ENCODE peak calls at places on chromosomes 2 and 18, in eight cellular contexts. One of them, this sample, is unnamed.

GRCh38 chr2:111632661-111633060 is 251.3 kb downstream of the ANAPC1 start:
- DNase-seq in SK-N-SH: no peak
- DNase-seq in left lung: no peak
- DNase-seq in psoas muscle: no peak
- DNase-seq in RWPE1: no peak
- DNase-seq in endodermal cell: no peak
- DNase-seq in cardiac fibroblast: peak; percentile 33
- DNase-seq in IMR-90: peak; percentile 71
- DNase-seq in this sample: no peak

GRCh38 chr2:163132850-163133249 is 294.3 kb upstream of the KCNH7 start:
- DNase-seq in SK-N-SH: peak; percentile 2
- DNase-seq in RWPE1: peak; percentile 5
- DNase-seq in cardiac fibroblast: peak; percentile 19
- DNase-seq in IMR-90: peak; percentile 2
- DNase-seq in endodermal cell: no peak
- DNase-seq in psoas muscle: no peak
- DNase-seq in left lung: no peak
- DNase-seq in this sample: peak; percentile 14

GRCh38 chr2:217695033-217695520 is 307.7 kb downstream of the TNS1 start:
- DNase-seq in left lung: no peak
- DNase-seq in IMR-90: peak; percentile 97
- DNase-seq in RWPE1: peak; percentile 54
- DNase-seq in psoas muscle: no peak
- DNase-seq in SK-N-SH: no peak
- DNase-seq in endodermal cell: peak; percentile 0
- DNase-seq in cardiac fibroblast: peak; percentile 83
- DNase-seq in this sample: peak; percentile 95

GRCh38 chr2:219252900-219253752 is at the start of gene TUBA4B:
- DNase-seq in cardiac fibroblast: peak; percentile 41
- DNase-seq in IMR-90: peak; percentile 50
- DNase-seq in endodermal cell: peak; percentile 88
- DNase-seq in SK-N-SH: peak; percentile 51
- DNase-seq in RWPE1: peak; percentile 72
- DNase-seq in psoas muscle: peak; percentile 93
- DNase-seq in left lung: peak; percentile 52
- DNase-seq in this sample: no peak

GRCh38 chr2:177207101-177207500 is 5.5 kb upstream of the HNRNPA3 start:
- DNase-seq in endodermal cell: no peak
- DNase-seq in cardiac fibroblast: no peak
- DNase-seq in left lung: no peak
- DNase-seq in IMR-90: no peak
- DNase-seq in psoas muscle: no peak
- DNase-seq in SK-N-SH: no peak
- DNase-seq in RWPE1: no peak
- DNase-seq in this sample: no peak

GRCh38 chr18:58213931-58214431 is 170.0 kb downstream of the NEDD4L start:
- DNase-seq in endodermal cell: no peak
- DNase-seq in SK-N-SH: no peak
- DNase-seq in cardiac fibroblast: no peak
- DNase-seq in psoas muscle: no peak
- DNase-seq in IMR-90: peak; percentile 69
- DNase-seq in left lung: no peak
- DNase-seq in RWPE1: no peak
- DNase-seq in this sample: peak; percentile 74

GRCh38 chr18:48544116-48544515 is 5.3 kb downstream of the CTIF start:
- DNase-seq in psoas muscle: no peak
- DNase-seq in cardiac fibroblast: no peak
- DNase-seq in RWPE1: no peak
- DNase-seq in IMR-90: peak; percentile 48
- DNase-seq in endodermal cell: no peak
- DNase-seq in SK-N-SH: no peak
- DNase-seq in left lung: no peak
- DNase-seq in this sample: no peak

GRCh38 chr18:715626-716025 is 3.2 kb upstream of the ENOSF1 start:
- DNase-seq in psoas muscle: no peak
- DNase-seq in endodermal cell: no peak
- DNase-seq in left lung: no peak
- DNase-seq in IMR-90: peak; percentile 82
- DNase-seq in SK-N-SH: no peak
- DNase-seq in RWPE1: peak; percentile 14
- DNase-seq in cardiac fibroblast: peak; percentile 56
- DNase-seq in this sample: peak; percentile 89

GRCh38 chr18:12741351-12741750 is 38.5 kb downstream of the PSMG2 start:
- DNase-seq in endodermal cell: no peak
- DNase-seq in SK-N-SH: peak; percentile 46
- DNase-seq in IMR-90: peak; percentile 49
- DNase-seq in RWPE1: peak; percentile 88
- DNase-seq in left lung: no peak
- DNase-seq in cardiac fibroblast: peak; percentile 33
- DNase-seq in psoas muscle: no peak
- DNase-seq in this sample: peak; percentile 91

GRCh38 chr18:12907258-12907925 is 23.4 kb upstream of the PTPN2 start:
- DNase-seq in RWPE1: no peak
- DNase-seq in cardiac fibroblast: peak; percentile 61
- DNase-seq in psoas muscle: no peak
- DNase-seq in endodermal cell: no peak
- DNase-seq in IMR-90: peak; percentile 72
- DNase-seq in SK-N-SH: no peak
- DNase-seq in left lung: no peak
- DNase-seq in this sample: peak; percentile 12

GRCh38 chr2:201228271-201228911 is 31.9 kb upstream of the CASP8 start:
- DNase-seq in RWPE1: no peak
- DNase-seq in cardiac fibroblast: peak; percentile 23
- DNase-seq in psoas muscle: no peak
- DNase-seq in endodermal cell: peak; percentile 12
- DNase-seq in IMR-90: no peak
- DNase-seq in left lung: no peak
- DNase-seq in SK-N-SH: no peak
- DNase-seq in this sample: peak; percentile 27

GRCh38 chr18:37180086-37180485 is 351.2 kb downstream of the KIAA1328 start:
- DNase-seq in cardiac fibroblast: no peak
- DNase-seq in SK-N-SH: no peak
- DNase-seq in IMR-90: no peak
- DNase-seq in psoas muscle: no peak
- DNase-seq in left lung: no peak
- DNase-seq in RWPE1: no peak
- DNase-seq in endodermal cell: no peak
- DNase-seq in this sample: no peak

GRCh38 chr2:200305797-200306718 is at the start of gene SPATS2L:
- DNase-seq in psoas muscle: peak; percentile 88
- DNase-seq in IMR-90: peak; percentile 86
- DNase-seq in SK-N-SH: peak; percentile 70
- DNase-seq in cardiac fibroblast: peak; percentile 89
- DNase-seq in left lung: peak; percentile 85
- DNase-seq in RWPE1: peak; percentile 46
- DNase-seq in endodermal cell: peak; percentile 87
- DNase-seq in this sample: peak; percentile 71

GRCh38 chr2:236045264-236046235 is 122.6 kb downstream of the GBX2 start:
- DNase-seq in IMR-90: no peak
- DNase-seq in RWPE1: peak; percentile 53
- DNase-seq in SK-N-SH: no peak
- DNase-seq in left lung: no peak
- DNase-seq in psoas muscle: no peak
- DNase-seq in endodermal cell: no peak
- DNase-seq in cardiac fibroblast: no peak
- DNase-seq in this sample: no peak

GRCh38 chr2:173654896-173655265 is 300.2 kb downstream of the CDCA7 start:
- DNase-seq in SK-N-SH: no peak
- DNase-seq in psoas muscle: no peak
- DNase-seq in endodermal cell: no peak
- DNase-seq in RWPE1: no peak
- DNase-seq in left lung: no peak
- DNase-seq in IMR-90: no peak
- DNase-seq in cardiac fibroblast: no peak
- DNase-seq in this sample: no peak

GRCh38 chr2:129319422-129319717 is 660.1 kb upstream of the RAB6C start:
- DNase-seq in cardiac fibroblast: no peak
- DNase-seq in psoas muscle: no peak
- DNase-seq in SK-N-SH: no peak
- DNase-seq in RWPE1: no peak
- DNase-seq in IMR-90: no peak
- DNase-seq in left lung: no peak
- DNase-seq in endodermal cell: no peak
- DNase-seq in this sample: no peak

GRCh38 chr2:17000083-17000482 is 334.4 kb upstream of the CYRIA start:
- DNase-seq in IMR-90: no peak
- DNase-seq in psoas muscle: no peak
- DNase-seq in endodermal cell: no peak
- DNase-seq in SK-N-SH: peak; percentile 47
- DNase-seq in RWPE1: no peak
- DNase-seq in left lung: no peak
- DNase-seq in cardiac fibroblast: no peak
- DNase-seq in this sample: no peak

GRCh38 chr18:43001821-43002220 is 113.7 kb downstream of the RIT2 start:
- DNase-seq in cardiac fibroblast: no peak
- DNase-seq in psoas muscle: no peak
- DNase-seq in left lung: no peak
- DNase-seq in endodermal cell: no peak
- DNase-seq in RWPE1: no peak
- DNase-seq in IMR-90: peak; percentile 0
- DNase-seq in SK-N-SH: no peak
- DNase-seq in this sample: no peak

GRCh38 chr18:68944826-68945225 is 146.9 kb downstream of the CCDC102B start:
- DNase-seq in RWPE1: no peak
- DNase-seq in psoas muscle: no peak
- DNase-seq in cardiac fibroblast: no peak
- DNase-seq in IMR-90: no peak
- DNase-seq in left lung: no peak
- DNase-seq in SK-N-SH: no peak
- DNase-seq in endodermal cell: no peak
- DNase-seq in this sample: no peak

GRCh38 chr2:202121532-202122166 is 48.6 kb downstream of the KIAA2012 start:
- DNase-seq in left lung: peak; percentile 48
- DNase-seq in RWPE1: no peak
- DNase-seq in psoas muscle: no peak
- DNase-seq in SK-N-SH: no peak
- DNase-seq in IMR-90: no peak
- DNase-seq in endodermal cell: no peak
- DNase-seq in cardiac fibroblast: no peak
- DNase-seq in this sample: no peak

GRCh38 chr2:238100821-238101771 is 956 bp downstream of the ESPNL start:
- DNase-seq in RWPE1: no peak
- DNase-seq in left lung: no peak
- DNase-seq in psoas muscle: peak; percentile 49
- DNase-seq in SK-N-SH: peak; percentile 36
- DNase-seq in endodermal cell: peak; percentile 52
- DNase-seq in cardiac fibroblast: no peak
- DNase-seq in IMR-90: no peak
- DNase-seq in this sample: no peak

GRCh38 chr2:74025971-74026612 is 41.4 kb downstream of the TET3 start:
- DNase-seq in RWPE1: no peak
- DNase-seq in left lung: no peak
- DNase-seq in IMR-90: peak; percentile 45
- DNase-seq in cardiac fibroblast: no peak
- DNase-seq in endodermal cell: peak; percentile 85
- DNase-seq in SK-N-SH: no peak
- DNase-seq in psoas muscle: no peak
- DNase-seq in this sample: peak; percentile 28

GRCh38 chr18:43482600-43482999 is 205.3 kb upstream of the SYT4 start:
- DNase-seq in cardiac fibroblast: no peak
- DNase-seq in SK-N-SH: no peak
- DNase-seq in RWPE1: no peak
- DNase-seq in endodermal cell: no peak
- DNase-seq in left lung: no peak
- DNase-seq in IMR-90: no peak
- DNase-seq in psoas muscle: no peak
- DNase-seq in this sample: no peak

GRCh38 chr18:54775686-54776085 is 52.6 kb upstream of the RAB27B start:
- DNase-seq in SK-N-SH: peak; percentile 15
- DNase-seq in left lung: no peak
- DNase-seq in RWPE1: peak; percentile 20
- DNase-seq in endodermal cell: no peak
- DNase-seq in psoas muscle: no peak
- DNase-seq in IMR-90: peak; percentile 85
- DNase-seq in cardiac fibroblast: peak; percentile 78
- DNase-seq in this sample: peak; percentile 87

GRCh38 chr2:33598472-33599174 is 476 bp downstream of the FAM98A start:
- DNase-seq in left lung: peak; percentile 52
- DNase-seq in RWPE1: peak; percentile 38
- DNase-seq in IMR-90: peak; percentile 56
- DNase-seq in cardiac fibroblast: peak; percentile 59
- DNase-seq in endodermal cell: peak; percentile 76
- DNase-seq in psoas muscle: peak; percentile 62
- DNase-seq in SK-N-SH: peak; percentile 50
- DNase-seq in this sample: peak; percentile 46

GRCh38 chr18:47263197-47263827 is 11.9 kb upstream of the SKOR2 start:
- DNase-seq in endodermal cell: peak; percentile 89
- DNase-seq in RWPE1: no peak
- DNase-seq in IMR-90: no peak
- DNase-seq in cardiac fibroblast: no peak
- DNase-seq in psoas muscle: no peak
- DNase-seq in left lung: no peak
- DNase-seq in SK-N-SH: peak; percentile 77
- DNase-seq in this sample: peak; percentile 38
- TF ChIP-seq CTCF in endodermal cell: peak; percentile 86
- TF ChIP-seq CTCF in RWPE1: no peak
- TF ChIP-seq CTCF in IMR-90: no peak
- TF ChIP-seq CTCF in cardiac fibroblast: peak; percentile 30
- TF ChIP-seq CTCF in psoas muscle: no peak
- TF ChIP-seq CTCF in left lung: no peak
- TF ChIP-seq CTCF in SK-N-SH: peak; percentile 37
- TF ChIP-seq CTCF in this sample: peak; percentile 43

GRCh38 chr18:59528866-59529265 is 168.4 kb downstream of the CCBE1 start:
- DNase-seq in psoas muscle: no peak
- DNase-seq in SK-N-SH: no peak
- DNase-seq in IMR-90: no peak
- DNase-seq in left lung: no peak
- DNase-seq in cardiac fibroblast: no peak
- DNase-seq in RWPE1: no peak
- DNase-seq in endodermal cell: no peak
- DNase-seq in this sample: no peak
- TF ChIP-seq CTCF in psoas muscle: no peak
- TF ChIP-seq CTCF in SK-N-SH: no peak
- TF ChIP-seq CTCF in IMR-90: no peak
- TF ChIP-seq CTCF in left lung: no peak
- TF ChIP-seq CTCF in cardiac fibroblast: no peak
- TF ChIP-seq CTCF in RWPE1: no peak
- TF ChIP-seq CTCF in endodermal cell: no peak
- TF ChIP-seq CTCF in this sample: no peak

DNA sequence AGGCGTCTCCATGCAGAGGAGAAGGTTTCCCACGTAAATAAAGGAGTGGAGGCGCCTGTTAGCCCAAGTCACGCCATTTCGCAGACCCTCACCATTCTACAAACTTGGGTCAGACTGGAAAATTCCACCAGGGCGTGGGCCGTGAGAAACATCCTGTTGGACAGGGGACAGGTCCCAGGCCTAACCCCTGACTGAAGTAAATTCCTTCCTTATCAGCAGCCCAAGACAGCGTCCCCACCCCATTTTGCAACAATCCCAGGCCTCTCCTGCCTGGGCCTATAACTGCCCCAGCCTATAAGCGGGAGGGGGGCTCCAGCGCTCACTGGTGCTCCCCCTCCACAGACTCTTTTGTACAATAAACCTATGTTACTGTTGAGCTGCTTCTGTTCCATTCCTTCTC is 57.3 kb upstream of the CBLN2 start:
- DNase-seq in left lung: no peak
- DNase-seq in endodermal cell: peak; percentile 36
- DNase-seq in IMR-90: no peak
- DNase-seq in SK-N-SH: no peak
- DNase-seq in psoas muscle: no peak
- DNase-seq in RWPE1: no peak
- DNase-seq in cardiac fibroblast: no peak
- DNase-seq in this sample: no peak
- TF ChIP-seq CTCF in left lung: no peak
- TF ChIP-seq CTCF in endodermal cell: no peak
- TF ChIP-seq CTCF in IMR-90: no peak
- TF ChIP-seq CTCF in SK-N-SH: no peak
- TF ChIP-seq CTCF in psoas muscle: no peak
- TF ChIP-seq CTCF in RWPE1: no peak
- TF ChIP-seq CTCF in cardiac fibroblast: no peak
- TF ChIP-seq CTCF in this sample: no peak

GRCh38 chr18:77711096-77711495 is 461.4 kb downstream of the GALR1 start:
- DNase-seq in SK-N-SH: no peak
- DNase-seq in left lung: no peak
- DNase-seq in IMR-90: no peak
- DNase-seq in RWPE1: peak; percentile 2
- DNase-seq in cardiac fibroblast: no peak
- DNase-seq in psoas muscle: no peak
- DNase-seq in endodermal cell: no peak
- DNase-seq in this sample: no peak
- TF ChIP-seq CTCF in SK-N-SH: peak; percentile 43
- TF ChIP-seq CTCF in left lung: no peak
- TF ChIP-seq CTCF in IMR-90: peak; percentile 5
- TF ChIP-seq CTCF in RWPE1: peak; percentile 50
- TF ChIP-seq CTCF in cardiac fibroblast: peak; percentile 12
- TF ChIP-seq CTCF in psoas muscle: no peak
- TF ChIP-seq CTCF in endodermal cell: peak; percentile 74
- TF ChIP-seq CTCF in this sample: no peak